ENCODE peak calls at places on chromosomes 13 and 19, in nine cellular contexts. P, V, J, I, N, U, S, B and R are unnamed samples.

GRCh38 chr19:14472202-14472961 is 2.8 kb downstream of the PTGER1 start:
- DNase-seq in P (peak), V (peak), J (peak), I (peak), N (peak), U (peak), S (no peak), B (peak), R (peak)

GRCh38 chr19:55080915-55081772 is 5.5 kb downstream of the EPS8L1 start:
- DNase-seq in P (peak), V (peak), J (peak), I (peak), N (peak), U (peak), S (no peak), B (peak), R (peak)

GRCh38 chr19:23054456-23054855 is 51.5 kb upstream of the ZNF728 start:
- DNase-seq in P (no peak), V (no peak), J (no peak), I (no peak), N (no peak), U (no peak), S (no peak), B (no peak), R (no peak)

GRCh38 chr19:1055028-1055425 is 11.9 kb upstream of the ARHGAP45 start:
- DNase-seq in P (no peak), V (no peak), J (no peak), I (no peak), N (no peak), U (no peak), S (no peak), B (no peak), R (no peak)

GRCh38 chr19:43541920-43542650 is 9.1 kb downstream of the ZNF575 start:
- DNase-seq in P (no peak), V (no peak), J (no peak), I (no peak), N (no peak), U (no peak), S (no peak), B (no peak), R (no peak)

GRCh38 chr19:33216198-33216830 is 9.3 kb downstream of the SLC7A10 start:
- DNase-seq in P (no peak), V (no peak), J (no peak), I (no peak), N (no peak), U (no peak), S (no peak), B (no peak), R (no peak)

GRCh38 chr19:45419396-45419795 is 4.3 kb downstream of the ERCC1 start:
- DNase-seq in P (no peak), V (no peak), J (no peak), I (no peak), N (no peak), U (no peak), S (no peak), B (no peak), R (peak)

GRCh38 chr13:45289936-45290563 is 50.9 kb downstream of the TPT1 start:
- DNase-seq in P (no peak), V (no peak), J (no peak), I (no peak), N (no peak), U (no peak), S (no peak), B (no peak), R (no peak)

GRCh38 chr19:54478677-54479266 is 5.7 kb upstream of the CDC42EP5 start:
- DNase-seq in P (peak), V (no peak), J (no peak), I (peak), N (peak), U (no peak), S (no peak), B (peak), R (peak)

GRCh38 chr13:50129923-50130685 is 114.9 kb downstream of the KCNRG start:
- DNase-seq in P (no peak), V (peak), J (no peak), I (no peak), N (peak), U (peak), S (no peak), B (peak), R (peak)

GRCh38 chr19:31118292-31118925 is 230.8 kb downstream of the TSHZ3 start:
- DNase-seq in P (no peak), V (no peak), J (no peak), I (no peak), N (no peak), U (no peak), S (no peak), B (no peak), R (no peak)

GRCh38 chr13:110397445-110397844 is 90.4 kb downstream of the COL4A2 start:
- DNase-seq in P (no peak), V (no peak), J (no peak), I (no peak), N (peak), U (no peak), S (no peak), B (no peak), R (no peak)

GRCh38 chr19:51524661-51525264 is 6.7 kb downstream of the SIGLEC6 start:
- DNase-seq in P (no peak), V (no peak), J (no peak), I (no peak), N (no peak), U (no peak), S (no peak), B (no peak), R (no peak)

GRCh38 chr19:33522371-33522662 is 726 bp upstream of the PEPD start:
- DNase-seq in P (no peak), V (no peak), J (no peak), I (no peak), N (no peak), U (no peak), S (no peak), B (no peak), R (no peak)